ENCODE peak calls at places on chromosomes 16 and 17, in four cellular contexts. H, R, O and E are unnamed samples.
A peak's percentile ranks its signal among the peaks of the same experiment; 100 is the strongest.

GRCh38 chr17:28500712-28501379 is 5.3 kb upstream of the FOXN1 start:
- DNase-seq in H (no peak), O (no peak), R (no peak), E (no peak)

GRCh38 chr17:57911021-57911420 is 44.2 kb downstream of the CUEDC1 start:
- DNase-seq in O (no peak), R (no peak), H (no peak), E (no peak)

GRCh38 chr16:67247698-67248400 is 568 bp upstream of the FHOD1 start:
- DNase-seq in H (no peak), O (no peak), R (no peak), E (no peak)

GRCh38 chr17:41186872-41187271 is 2.2 kb upstream of the KRTAP4-1 start:
- DNase-seq in R (no peak), H (no peak), O (no peak), E (no peak)

GRCh38 chr17:39360537-39360936 is 40.9 kb downstream of the FBXL20 start:
- DNase-seq in O (no peak), R (no peak), H (no peak), E (no peak)

GRCh38 chr16:2964416-2965223 is 545 bp downstream of the KREMEN2 start:
- DNase-seq in O (peak; percentile 53), H (no peak), R (no peak), E (no peak)

GRCh38 chr17:40608061-40608581 is 39.5 kb downstream of the SMARCE1 start:
- DNase-seq in H (no peak), O (no peak), R (no peak), E (no peak)

GRCh38 chr16:81487301-81487720 is 42.7 kb downstream of the CMIP start:
- DNase-seq in H (no peak), O (no peak), R (no peak), E (no peak)

GRCh38 chr16:57689772-57690558 is 4.6 kb upstream of the DRC7 start:
- DNase-seq in R (no peak), H (peak; percentile 11), O (no peak), E (no peak)

GRCh38 chr17:36188891-36189306 is 7.7 kb downstream of the CCL3L1 start:
- DNase-seq in R (no peak), H (peak; percentile 40), O (no peak), E (no peak)

GRCh38 chr16:80260906-80261311 is 279.9 kb upstream of the DYNLRB2 start:
- DNase-seq in O (no peak), R (no peak), H (no peak), E (no peak)

GRCh38 chr17:72609501-72609900 is 483.0 kb downstream of the SLC39A11 start:
- DNase-seq in O (no peak), H (no peak), R (no peak), E (no peak)

GRCh38 chr17:5019475-5019956 is 15.7 kb downstream of the SLC52A1 start:
- DNase-seq in H (peak; percentile 25), R (no peak), O (no peak), E (no peak)

GRCh38 chr17:82931696-82932060 is 91.9 kb upstream of the ZNF750 start:
- DNase-seq in H (no peak), O (no peak), R (peak; percentile 84), E (no peak)

GRCh38 chr17:43701318-43701743 is 39.6 kb upstream of the MEOX1 start:
- DNase-seq in R (no peak), H (peak; percentile 27), O (no peak), E (no peak)

GRCh38 chr17:74210191-74211140 is 2.9 kb upstream of the TTYH2 start:
- DNase-seq in O (peak; percentile 83), H (peak; percentile 66), R (peak; percentile 61), E (no peak)

GRCh38 chr17:69105907-69106730 is 35.6 kb downstream of the ABCA6 start:
- DNase-seq in H (no peak), O (no peak), R (no peak), E (no peak)

GRCh38 chr17:50837980-50838954 is 2.9 kb downstream of the WFIKKN2 start:
- DNase-seq in H (no peak), R (no peak), O (no peak), E (peak; percentile 37)

GRCh38 chr16:2895813-2896212 is 12.8 kb downstream of the FLYWCH2 start:
- DNase-seq in H (no peak), O (no peak), R (no peak), E (no peak)

GRCh38 chr16:13441675-13442074 is 478.3 kb upstream of the ERCC4 start:
- DNase-seq in R (no peak), H (no peak), O (no peak), E (no peak)

GRCh38 chr16:73010150-73010676 is 37.7 kb downstream of the ZFHX3 start:
- DNase-seq in O (no peak), H (no peak), R (no peak), E (peak; percentile 48)

GRCh38 chr16:56547120-56547948 is 17.5 kb upstream of the MT4 start:
- DNase-seq in O (no peak), R (no peak), H (no peak), E (no peak)

GRCh38 chr17:30244853-30245385 is 9.4 kb upstream of the SLC6A4 start:
- DNase-seq in H (no peak), O (no peak), R (no peak), E (no peak)

GRCh38 chr17:40121191-40121885 is 433 bp upstream of the MSL1 start:
- DNase-seq in O (no peak), R (peak; percentile 71), H (no peak), E (no peak)

GRCh38 chr16:30924086-30924714 is 828 bp downstream of the FBXL19 start:
- DNase-seq in R (peak; percentile 47), O (no peak), H (no peak), E (no peak)

GRCh38 chr17:26731005-26731921 is 562.7 kb upstream of the WSB1 start:
- DNase-seq in R (no peak), O (no peak), H (no peak), E (peak; percentile 93)

GRCh38 chr17:7884581-7885356 is 3.8 kb upstream of the CHD3 start:
- DNase-seq in R (peak; percentile 35), H (peak; percentile 29), O (peak; percentile 33), E (no peak)

GRCh38 chr16:23949630-23950290 is 114.0 kb downstream of the PRKCB start:
- DNase-seq in R (no peak), O (peak; percentile 46), H (peak; percentile 50), E (no peak)

GRCh38 chr16:83599789-83600462 is 207.9 kb upstream of the HSBP1 start:
- DNase-seq in O (no peak), R (no peak), H (no peak), E (no peak)